ENCODE peak calls at places on chromosomes 1 and 21, in four cellular contexts. One of them, this sample, is unnamed.

GRCh38 chr1:24862775-24863483 is 67.1 kb downstream of the RUNX3 start:
- DNase-seq in stimulated activated CD8-positive, alpha-beta memory T cell treated with anti-CD3 and anti-CD28 coated beads, Interleukin-7, amount 100 ng/mL, for 1 hour: no peak
- DNase-seq in anterior cingulate cortex: no peak
- DNase-seq in stimulated activated CD4-positive, alpha-beta T cell treated with anti-CD3 and anti-CD28 coated beads, Interleukin-4, amount 100 ng/mL, for 24 hours: no peak
- DNase-seq in this sample: no peak

GRCh38 chr1:101002551-101002950 is 23.0 kb downstream of the DPH5 start:
- DNase-seq in anterior cingulate cortex: no peak
- DNase-seq in stimulated activated CD8-positive, alpha-beta memory T cell treated with anti-CD3 and anti-CD28 coated beads, Interleukin-7, amount 100 ng/mL, for 1 hour: no peak
- DNase-seq in stimulated activated CD4-positive, alpha-beta T cell treated with anti-CD3 and anti-CD28 coated beads, Interleukin-4, amount 100 ng/mL, for 24 hours: no peak
- DNase-seq in this sample: no peak

GRCh38 chr1:224434447-224435317 is at the start of gene WDR26:
- DNase-seq in anterior cingulate cortex: peak
- DNase-seq in stimulated activated CD4-positive, alpha-beta T cell treated with anti-CD3 and anti-CD28 coated beads, Interleukin-4, amount 100 ng/mL, for 24 hours: peak
- DNase-seq in stimulated activated CD8-positive, alpha-beta memory T cell treated with anti-CD3 and anti-CD28 coated beads, Interleukin-7, amount 100 ng/mL, for 1 hour: peak
- DNase-seq in this sample: no peak

GRCh38 chr1:217063065-217063908 is 340.1 kb upstream of the ESRRG start:
- DNase-seq in stimulated activated CD8-positive, alpha-beta memory T cell treated with anti-CD3 and anti-CD28 coated beads, Interleukin-7, amount 100 ng/mL, for 1 hour: no peak
- DNase-seq in anterior cingulate cortex: no peak
- DNase-seq in stimulated activated CD4-positive, alpha-beta T cell treated with anti-CD3 and anti-CD28 coated beads, Interleukin-4, amount 100 ng/mL, for 24 hours: no peak
- DNase-seq in this sample: no peak

GRCh38 chr1:41485605-41486004 is 1.1 kb upstream of the EDN2 start:
- DNase-seq in anterior cingulate cortex: no peak
- DNase-seq in stimulated activated CD8-positive, alpha-beta memory T cell treated with anti-CD3 and anti-CD28 coated beads, Interleukin-7, amount 100 ng/mL, for 1 hour: no peak
- DNase-seq in stimulated activated CD4-positive, alpha-beta T cell treated with anti-CD3 and anti-CD28 coated beads, Interleukin-4, amount 100 ng/mL, for 24 hours: no peak
- DNase-seq in this sample: no peak

GRCh38 chr1:228350831-228351781 is 55.5 kb downstream of the TRIM11 start:
- DNase-seq in anterior cingulate cortex: no peak
- DNase-seq in stimulated activated CD8-positive, alpha-beta memory T cell treated with anti-CD3 and anti-CD28 coated beads, Interleukin-7, amount 100 ng/mL, for 1 hour: no peak
- DNase-seq in stimulated activated CD4-positive, alpha-beta T cell treated with anti-CD3 and anti-CD28 coated beads, Interleukin-4, amount 100 ng/mL, for 24 hours: no peak
- DNase-seq in this sample: peak

GRCh38 chr1:172654535-172654934 is 4.4 kb upstream of the FASLG start:
- DNase-seq in stimulated activated CD8-positive, alpha-beta memory T cell treated with anti-CD3 and anti-CD28 coated beads, Interleukin-7, amount 100 ng/mL, for 1 hour: no peak
- DNase-seq in anterior cingulate cortex: no peak
- DNase-seq in stimulated activated CD4-positive, alpha-beta T cell treated with anti-CD3 and anti-CD28 coated beads, Interleukin-4, amount 100 ng/mL, for 24 hours: no peak
- DNase-seq in this sample: no peak

GRCh38 chr1:184757406-184757805 is 2.7 kb upstream of the EDEM3 start:
- DNase-seq in stimulated activated CD4-positive, alpha-beta T cell treated with anti-CD3 and anti-CD28 coated beads, Interleukin-4, amount 100 ng/mL, for 24 hours: no peak
- DNase-seq in anterior cingulate cortex: no peak
- DNase-seq in stimulated activated CD8-positive, alpha-beta memory T cell treated with anti-CD3 and anti-CD28 coated beads, Interleukin-7, amount 100 ng/mL, for 1 hour: no peak
- DNase-seq in this sample: no peak

GRCh38 chr1:21839337-21840037 is 27.4 kb downstream of the LDLRAD2 start:
- DNase-seq in stimulated activated CD8-positive, alpha-beta memory T cell treated with anti-CD3 and anti-CD28 coated beads, Interleukin-7, amount 100 ng/mL, for 1 hour: no peak
- DNase-seq in stimulated activated CD4-positive, alpha-beta T cell treated with anti-CD3 and anti-CD28 coated beads, Interleukin-4, amount 100 ng/mL, for 24 hours: no peak
- DNase-seq in anterior cingulate cortex: no peak
- DNase-seq in this sample: no peak

GRCh38 chr1:96521994-96522760 is 199.4 kb upstream of the PTBP2 start:
- DNase-seq in stimulated activated CD4-positive, alpha-beta T cell treated with anti-CD3 and anti-CD28 coated beads, Interleukin-4, amount 100 ng/mL, for 24 hours: no peak
- DNase-seq in stimulated activated CD8-positive, alpha-beta memory T cell treated with anti-CD3 and anti-CD28 coated beads, Interleukin-7, amount 100 ng/mL, for 1 hour: no peak
- DNase-seq in anterior cingulate cortex: no peak
- DNase-seq in this sample: no peak

GRCh38 chr1:234544094-234544579 is 65.2 kb upstream of the TARBP1 start:
- DNase-seq in stimulated activated CD8-positive, alpha-beta memory T cell treated with anti-CD3 and anti-CD28 coated beads, Interleukin-7, amount 100 ng/mL, for 1 hour: peak
- DNase-seq in stimulated activated CD4-positive, alpha-beta T cell treated with anti-CD3 and anti-CD28 coated beads, Interleukin-4, amount 100 ng/mL, for 24 hours: peak
- DNase-seq in anterior cingulate cortex: peak
- DNase-seq in this sample: no peak

GRCh38 chr1:55179177-55179835 is 35.9 kb downstream of the USP24 start:
- DNase-seq in anterior cingulate cortex: no peak
- DNase-seq in stimulated activated CD4-positive, alpha-beta T cell treated with anti-CD3 and anti-CD28 coated beads, Interleukin-4, amount 100 ng/mL, for 24 hours: no peak
- DNase-seq in stimulated activated CD8-positive, alpha-beta memory T cell treated with anti-CD3 and anti-CD28 coated beads, Interleukin-7, amount 100 ng/mL, for 1 hour: no peak
- DNase-seq in this sample: no peak

GRCh38 chr1:59061876-59062275 is 235.0 kb upstream of the FGGY start:
- DNase-seq in anterior cingulate cortex: no peak
- DNase-seq in stimulated activated CD8-positive, alpha-beta memory T cell treated with anti-CD3 and anti-CD28 coated beads, Interleukin-7, amount 100 ng/mL, for 1 hour: no peak
- DNase-seq in stimulated activated CD4-positive, alpha-beta T cell treated with anti-CD3 and anti-CD28 coated beads, Interleukin-4, amount 100 ng/mL, for 24 hours: no peak
- DNase-seq in this sample: no peak

GRCh38 chr1:93768380-93768863 is 86.8 kb upstream of the BCAR3 start:
- DNase-seq in stimulated activated CD8-positive, alpha-beta memory T cell treated with anti-CD3 and anti-CD28 coated beads, Interleukin-7, amount 100 ng/mL, for 1 hour: no peak
- DNase-seq in anterior cingulate cortex: no peak
- DNase-seq in stimulated activated CD4-positive, alpha-beta T cell treated with anti-CD3 and anti-CD28 coated beads, Interleukin-4, amount 100 ng/mL, for 24 hours: no peak
- DNase-seq in this sample: no peak

GRCh38 chr1:5297878-5298239 is 643.5 kb downstream of the AJAP1 start:
- DNase-seq in stimulated activated CD4-positive, alpha-beta T cell treated with anti-CD3 and anti-CD28 coated beads, Interleukin-4, amount 100 ng/mL, for 24 hours: no peak
- DNase-seq in anterior cingulate cortex: no peak
- DNase-seq in stimulated activated CD8-positive, alpha-beta memory T cell treated with anti-CD3 and anti-CD28 coated beads, Interleukin-7, amount 100 ng/mL, for 1 hour: no peak
- DNase-seq in this sample: no peak

GRCh38 chr1:115099693-115100050 is 10.4 kb upstream of the TSPAN2 start:
- DNase-seq in stimulated activated CD4-positive, alpha-beta T cell treated with anti-CD3 and anti-CD28 coated beads, Interleukin-4, amount 100 ng/mL, for 24 hours: no peak
- DNase-seq in stimulated activated CD8-positive, alpha-beta memory T cell treated with anti-CD3 and anti-CD28 coated beads, Interleukin-7, amount 100 ng/mL, for 1 hour: no peak
- DNase-seq in anterior cingulate cortex: no peak
- DNase-seq in this sample: no peak

GRCh38 chr21:36377391-36377842 is 7.8 kb upstream of the CHAF1B start:
- DNase-seq in stimulated activated CD8-positive, alpha-beta memory T cell treated with anti-CD3 and anti-CD28 coated beads, Interleukin-7, amount 100 ng/mL, for 1 hour: no peak
- DNase-seq in anterior cingulate cortex: no peak
- DNase-seq in stimulated activated CD4-positive, alpha-beta T cell treated with anti-CD3 and anti-CD28 coated beads, Interleukin-4, amount 100 ng/mL, for 24 hours: no peak
- DNase-seq in this sample: no peak

GRCh38 chr1:210598135-210598652 is 269.5 kb downstream of the HHAT start:
- DNase-seq in stimulated activated CD8-positive, alpha-beta memory T cell treated with anti-CD3 and anti-CD28 coated beads, Interleukin-7, amount 100 ng/mL, for 1 hour: no peak
- DNase-seq in stimulated activated CD4-positive, alpha-beta T cell treated with anti-CD3 and anti-CD28 coated beads, Interleukin-4, amount 100 ng/mL, for 24 hours: no peak
- DNase-seq in anterior cingulate cortex: no peak
- DNase-seq in this sample: no peak

This sample was measured in mesenteric fat pad.